ENCODE peak calls at places on chromosomes 3 and 15, in six cellular contexts. P is stimulated activated CD4-positive, alpha-beta T cell treated with anti-CD3 and anti-CD28 coated beads, Interleukin-1b, Interleukin-23, amount 100 ng/mL, for 48 hours; K is naive thymus-derived CD4-positive, alpha-beta T cell; O is thoracic aorta; E is activated CD8-positive, alpha-beta memory T cell treated with anti-CD3 and anti-CD28 coated beads, Interleukin-2, amount 50 U/mL, for 4 hours; W is fibroblast of pulmonary artery. H is an unnamed sample.

GRCh38 chr3:190120161-190121060 is at the start of gene P3H2:
- DNase-seq in W (peak), O (peak), K (no peak), E (no peak), P (peak), H (peak)

GRCh38 chr3:107810195-107811071 is 280.4 kb downstream of the CD47 start:
- DNase-seq in K (no peak), W (no peak), E (no peak), P (no peak), O (no peak), H (no peak)

GRCh38 chr3:36764704-36765038 is 318 bp upstream of the DCLK3 start:
- DNase-seq in W (no peak), P (no peak), K (no peak), E (no peak), O (no peak), H (no peak)

GRCh38 chr15:74320358-74321247 is 46.8 kb downstream of the CYP11A1 start:
- DNase-seq in P (no peak), W (peak), K (no peak), E (peak), O (no peak), H (peak)

GRCh38 chr3:143209715-143210059 is 90.1 kb downstream of the CHST2 start:
- DNase-seq in W (no peak), E (no peak), K (no peak), O (no peak), P (no peak), H (no peak)

GRCh38 chr3:197155039-197155438 is 125.4 kb upstream of the MELTF start:
- DNase-seq in O (no peak), K (no peak), W (no peak), P (no peak), E (no peak), H (no peak)

GRCh38 chr15:87348746-87349145 is 907.8 kb downstream of the NTRK3 start:
- DNase-seq in O (no peak), W (no peak), E (no peak), K (no peak), P (no peak), H (no peak)

GRCh38 chr3:103052236-103052830 is 617.5 kb downstream of the ZPLD1 start:
- DNase-seq in K (no peak), E (no peak), W (peak), P (no peak), O (no peak), H (no peak)

GRCh38 chr3:82055792-82056191 is 294.3 kb upstream of the GBE1 start:
- DNase-seq in E (no peak), W (no peak), K (no peak), P (no peak), O (no peak), H (no peak)

GRCh38 chr3:146532406-146532805 is 12.0 kb downstream of the PLSCR1 start:
- DNase-seq in K (no peak), P (no peak), W (no peak), O (no peak), E (no peak), H (no peak)

GRCh38 chr3:127761101-127761802 is 61.1 kb downstream of the MGLL start:
- DNase-seq in P (no peak), O (no peak), E (no peak), W (no peak), K (no peak), H (peak)

GRCh38 chr3:187678869-187679268 is 8.7 kb upstream of the SST start:
- DNase-seq in K (peak), P (no peak), O (no peak), W (peak), E (no peak), H (no peak)

GRCh38 chr15:83105450-83105849 is 2.0 kb upstream of the TM6SF1 start:
- DNase-seq in K (no peak), E (no peak), O (no peak), W (no peak), P (no peak), H (no peak)

GRCh38 chr3:153028336-153028735 is 133.7 kb upstream of the RAP2B start:
- DNase-seq in P (no peak), K (no peak), O (no peak), W (peak), E (no peak), H (no peak)

GRCh38 chr3:31981206-31982181 is at the start of the genes OSBPL10 and ZNF860:
- DNase-seq in P (peak), O (peak), K (peak), W (peak), E (peak), H (peak)